ENCODE peak calls at places on chromosomes 3 and 15, in eight cellular contexts. M is aorta; B is activated CD8-positive, alpha-beta memory T cell treated with anti-CD3 and anti-CD28 coated beads for 48 hours; V is H9; S is anterior cingulate cortex; T is activated CD4-positive, alpha-beta T cell treated with anti-CD3 and anti-CD28 coated beads, Interleukin-2, amount 50 U/mL, for 1 hour; J is SHP77; P is GM12878. F is an unnamed sample.

GRCh38 chr3:184337315-184337714 is at the start of gene FAM131A:
- DNase-seq in M (peak; percentile 84), B (no peak), V (no peak), S (peak; percentile 46), T (no peak), J (peak; percentile 44), P (no peak), F (no peak)

GRCh38 chr3:132553811-132554210 is 43.3 kb upstream of the ACKR4 start:
- DNase-seq in M (no peak), B (no peak), V (no peak), S (no peak), T (no peak), J (no peak), P (no peak), F (no peak)

GRCh38 chr15:50676799-50677483 is 9.7 kb downstream of the TRPM7 start:
- DNase-seq in M (no peak), B (no peak), V (no peak), S (no peak), T (no peak), J (no peak), P (no peak), F (no peak)

GRCh38 chr3:115885621-115886020 is 262.3 kb downstream of the GAP43 start:
- DNase-seq in M (no peak), B (no peak), V (no peak), S (no peak), T (no peak), J (no peak), P (no peak), F (no peak)

GRCh38 chr15:62392411-62392810 is 227.3 kb upstream of the C2CD4B start:
- DNase-seq in M (peak; percentile 52), B (no peak), V (peak; percentile 50), S (no peak), T (no peak), J (peak; percentile 20), P (no peak), F (no peak)

GRCh38 chr3:45123030-45123429 is 23.1 kb downstream of the CDCP1 start:
- DNase-seq in M (no peak), B (no peak), V (no peak), S (no peak), T (no peak), J (no peak), P (peak; percentile 62), F (no peak)

GRCh38 chr3:58234516-58234931 is 3.1 kb upstream of the ABHD6 start:
- DNase-seq in M (no peak), B (no peak), V (no peak), S (no peak), T (no peak), J (peak; percentile 35), P (no peak), F (no peak)

GRCh38 chr3:10371789-10372188 is 50.9 kb upstream of the SEC13 start:
- DNase-seq in M (no peak), B (no peak), V (no peak), S (no peak), T (no peak), J (no peak), P (no peak), F (no peak)

GRCh38 chr3:178845446-178846118 is 226.0 kb downstream of the ZMAT3 start:
- DNase-seq in M (no peak), B (no peak), V (no peak), S (no peak), T (no peak), J (peak; percentile 23), P (no peak), F (no peak)

GRCh38 chr3:37558580-37558979 is 303.1 kb upstream of the CTDSPL start:
- DNase-seq in M (peak; percentile 54), B (no peak), V (no peak), S (no peak), T (no peak), J (no peak), P (no peak), F (no peak)

GRCh38 chr15:39657714-39658113 is 76.8 kb downstream of the THBS1 start:
- DNase-seq in M (no peak), B (no peak), V (no peak), S (no peak), T (no peak), J (no peak), P (no peak), F (no peak)

GRCh38 chr3:25426408-25426807 is 1.7 kb upstream of the RARB start:
- DNase-seq in M (no peak), B (no peak), V (no peak), S (no peak), T (no peak), J (no peak), P (no peak), F (no peak)

GRCh38 chr15:89364341-89364740 is 29.7 kb upstream of the POLG start:
- DNase-seq in M (peak; percentile 69), B (no peak), V (no peak), S (peak; percentile 17), T (no peak), J (peak; percentile 81), P (no peak), F (no peak)

GRCh38 chr3:45510519-45510918 is 84.0 kb upstream of the LIMD1 start:
- DNase-seq in M (no peak), B (no peak), V (no peak), S (no peak), T (no peak), J (no peak), P (no peak), F (no peak)

GRCh38 chr3:191236635-191237034 is 37.6 kb downstream of the OSTN start:
- DNase-seq in M (no peak), B (no peak), V (no peak), S (no peak), T (no peak), J (no peak), P (no peak), F (no peak)